ENCODE peak calls at places on chromosomes 16 and 17, in five cellular contexts. One of them, this sample, is unnamed.

GRCh38 chr17:64778367-64779290 is 116.5 kb upstream of the SMURF2 start:
- DNase-seq in midbrain: no peak
- DNase-seq in posterior cingulate gyrus: peak
- DNase-seq in amygdala: no peak
- DNase-seq in NCI-H1436 treated with DMSO at 0.1 percent for 48 hours: no peak
- DNase-seq in this sample: no peak

GRCh38 chr16:86034421-86034919 is 135.5 kb downstream of the IRF8 start:
- DNase-seq in midbrain: no peak
- DNase-seq in posterior cingulate gyrus: no peak
- DNase-seq in amygdala: no peak
- DNase-seq in NCI-H1436 treated with DMSO at 0.1 percent for 48 hours: no peak
- DNase-seq in this sample: no peak

GRCh38 chr17:64242633-64243032 is 20.4 kb downstream of the TEX2 start:
- DNase-seq in midbrain: no peak
- DNase-seq in posterior cingulate gyrus: no peak
- DNase-seq in amygdala: no peak
- DNase-seq in NCI-H1436 treated with DMSO at 0.1 percent for 48 hours: no peak
- DNase-seq in this sample: no peak

GRCh38 chr17:41456206-41456605 is 11.0 kb downstream of the KRT32 start:
- DNase-seq in midbrain: no peak
- DNase-seq in posterior cingulate gyrus: no peak
- DNase-seq in amygdala: no peak
- DNase-seq in NCI-H1436 treated with DMSO at 0.1 percent for 48 hours: no peak
- DNase-seq in this sample: no peak

GRCh38 chr16:84058211-84058610 is 15.6 kb upstream of the SLC38A8 start:
- DNase-seq in midbrain: no peak
- DNase-seq in posterior cingulate gyrus: no peak
- DNase-seq in amygdala: no peak
- DNase-seq in NCI-H1436 treated with DMSO at 0.1 percent for 48 hours: no peak
- DNase-seq in this sample: no peak

GRCh38 chr17:35022536-35023063 is 40.9 kb downstream of the RFFL start:
- DNase-seq in midbrain: peak
- DNase-seq in posterior cingulate gyrus: peak
- DNase-seq in amygdala: peak
- DNase-seq in NCI-H1436 treated with DMSO at 0.1 percent for 48 hours: no peak
- DNase-seq in this sample: no peak

GRCh38 chr16:87328846-87329245 is 11.7 kb upstream of the C16orf95 start:
- DNase-seq in midbrain: no peak
- DNase-seq in posterior cingulate gyrus: no peak
- DNase-seq in amygdala: no peak
- DNase-seq in NCI-H1436 treated with DMSO at 0.1 percent for 48 hours: peak
- DNase-seq in this sample: no peak

GRCh38 chr16:12176051-12176450 is 199.5 kb downstream of the SNX29 start:
- DNase-seq in midbrain: no peak
- DNase-seq in posterior cingulate gyrus: no peak
- DNase-seq in amygdala: no peak
- DNase-seq in NCI-H1436 treated with DMSO at 0.1 percent for 48 hours: no peak
- DNase-seq in this sample: no peak

GRCh38 chr16:23055481-23055880 is 93.8 kb downstream of the USP31 start:
- DNase-seq in midbrain: no peak
- DNase-seq in posterior cingulate gyrus: no peak
- DNase-seq in amygdala: no peak
- DNase-seq in NCI-H1436 treated with DMSO at 0.1 percent for 48 hours: no peak
- DNase-seq in this sample: no peak

GRCh38 chr17:80441133-80441578 is 26.2 kb downstream of the ENDOV start:
- DNase-seq in midbrain: no peak
- DNase-seq in posterior cingulate gyrus: no peak
- DNase-seq in amygdala: no peak
- DNase-seq in NCI-H1436 treated with DMSO at 0.1 percent for 48 hours: no peak
- DNase-seq in this sample: no peak

GRCh38 chr17:17685775-17686291 is 4.6 kb downstream of the RAI1 start:
- DNase-seq in midbrain: no peak
- DNase-seq in posterior cingulate gyrus: no peak
- DNase-seq in amygdala: no peak
- DNase-seq in NCI-H1436 treated with DMSO at 0.1 percent for 48 hours: no peak
- DNase-seq in this sample: no peak

GRCh38 chr16:69448470-69449193 is 24.2 kb downstream of the CYB5B start:
- DNase-seq in midbrain: no peak
- DNase-seq in posterior cingulate gyrus: no peak
- DNase-seq in amygdala: no peak
- DNase-seq in NCI-H1436 treated with DMSO at 0.1 percent for 48 hours: no peak
- DNase-seq in this sample: no peak

GRCh38 chr17:79921411-79922160 is 82.3 kb upstream of the CBX4 start:
- DNase-seq in midbrain: no peak
- DNase-seq in posterior cingulate gyrus: no peak
- DNase-seq in amygdala: no peak
- DNase-seq in NCI-H1436 treated with DMSO at 0.1 percent for 48 hours: no peak
- DNase-seq in this sample: no peak

GRCh38 chr16:80569440-80570105 is 28.8 kb downstream of the DYNLRB2 start:
- DNase-seq in midbrain: no peak
- DNase-seq in posterior cingulate gyrus: no peak
- DNase-seq in amygdala: no peak
- DNase-seq in NCI-H1436 treated with DMSO at 0.1 percent for 48 hours: no peak
- DNase-seq in this sample: no peak

This sample was measured in GOT3.